ENCODE peak calls at places on chromosomes 3 and 15, in four cellular contexts. O is CD8-positive, alpha-beta T cell; U is body of pancreas; Q is uterus. C is an unnamed sample.

GRCh38 chr3:43523454-43524053 is 98.3 kb downstream of the ANO10 start:
- DNase-seq in O (no peak), U (no peak), Q (no peak), C (no peak)

GRCh38 chr3:37162501-37163245 is 11.7 kb downstream of the LRRFIP2 start:
- DNase-seq in O (no peak), U (no peak), Q (no peak), C (no peak)

GRCh38 chr15:98807262-98807661 is 158.9 kb downstream of the IGF1R start:
- DNase-seq in O (no peak), U (no peak), Q (no peak), C (no peak)

GRCh38 chr15:69141286-69141701 is 19.1 kb upstream of the GLCE start:
- DNase-seq in O (no peak), U (no peak), Q (no peak), C (no peak)

GRCh38 chr3:127999509-128000106 is 52.6 kb upstream of the SEC61A1 start:
- DNase-seq in O (no peak), U (no peak), Q (no peak), C (no peak)

GRCh38 chr3:118968111-118968510 is 66.5 kb downstream of the IGSF11 start:
- DNase-seq in O (no peak), U (no peak), Q (no peak), C (no peak)

GRCh38 chr3:65425880-65426279 is 612.8 kb downstream of the MAGI1 start:
- DNase-seq in O (no peak), U (no peak), Q (no peak), C (no peak)

GRCh38 chr3:47889001-47889757 is 86.2 kb downstream of the DHX30 start:
- DNase-seq in O (no peak), U (no peak), Q (no peak), C (no peak)

GRCh38 chr3:179098388-179099077 is 26.9 kb upstream of the ZMAT3 start:
- DNase-seq in O (no peak), U (no peak), Q (no peak), C (no peak)

GRCh38 chr3:157201648-157202278 is 41.8 kb upstream of the CCNL1 start:
- DNase-seq in O (no peak), U (no peak), Q (no peak), C (peak; percentile 10)

GRCh38 chr3:191721390-191721801 is 260.4 kb downstream of the PYDC2 start:
- DNase-seq in O (no peak), U (no peak), Q (no peak), C (no peak)

GRCh38 chr3:72996121-72996472 is 514 bp upstream of the PPP4R2 start:
- DNase-seq in O (no peak), U (peak; percentile 24), Q (no peak), C (peak; percentile 9)

GRCh38 chr3:27720899-27721716 is 1.0 kb downstream of the EOMES start:
- DNase-seq in O (no peak), U (no peak), Q (no peak), C (peak; percentile 35)

GRCh38 chr15:92683511-92683834 is 27.9 kb upstream of the FAM174B start:
- DNase-seq in O (no peak), U (peak; percentile 60), Q (peak; percentile 31), C (peak; percentile 60)

GRCh38 chr3:146256851-146257486 is 6.1 kb upstream of the PLSCR4 start:
- DNase-seq in O (no peak), U (no peak), Q (no peak), C (no peak)

GRCh38 chr3:14405120-14405885 is 2.9 kb downstream of the SLC6A6 start:
- DNase-seq in O (no peak), U (no peak), Q (peak; percentile 66), C (no peak)
- H3K4me1 ChIP-seq in O (peaks cover 29% of the 10 kb centered on the region), U (peaks cover 18% of the 10 kb centered on the region), Q (peaks cover 14% of the 10 kb centered on the region), C (peaks cover 10% of the 10 kb centered on the region)

DNA sequence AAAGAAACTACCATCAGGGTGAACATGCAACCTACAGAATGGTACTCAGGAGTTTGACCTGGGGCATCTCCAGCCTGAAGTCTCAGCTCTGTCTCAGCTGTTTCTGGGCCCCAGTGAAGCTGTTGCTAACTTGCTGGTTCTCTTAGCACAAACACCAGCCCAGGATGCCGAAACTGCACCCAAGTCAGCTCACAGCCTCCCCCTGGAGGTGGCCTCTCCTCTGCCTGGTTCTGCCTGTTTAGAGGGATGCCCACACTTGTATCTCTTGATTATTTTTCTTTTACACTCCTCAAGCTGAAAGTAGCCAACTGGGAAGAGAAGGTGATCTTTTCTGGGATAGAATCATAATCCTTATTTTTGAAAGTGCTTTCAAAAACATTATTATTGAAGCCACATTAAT is 289.0 kb upstream of the RASGRP1 start:
- DNase-seq in O (no peak), U (no peak), Q (no peak), C (peak; percentile 65)
- TF ChIP-seq CTCF in O (no peak), U (no peak), Q (no peak), C (peak; percentile 43)

GRCh38 chr3:4889896-4890295 is 89.3 kb upstream of the BHLHE40 start:
- DNase-seq in O (no peak), U (no peak), Q (no peak), C (no peak)
- H3K4me3 ChIP-seq in O (no peak overlapping the region), U (no peak overlapping the region), Q (no peak overlapping the region), C (no peak overlapping the region)

GRCh38 chr3:12660196-12660595 is 3.7 kb downstream of the RAF1 start:
- DNase-seq in O (no peak), U (no peak), Q (no peak), C (no peak)
- H3K4me1 ChIP-seq in O (peaks cover 43% of the 10 kb centered on the region), U (peaks cover 62% of the 10 kb centered on the region), Q (peaks cover 4% of the 10 kb centered on the region), C (peaks cover 24% of the 10 kb centered on the region)

DNA sequence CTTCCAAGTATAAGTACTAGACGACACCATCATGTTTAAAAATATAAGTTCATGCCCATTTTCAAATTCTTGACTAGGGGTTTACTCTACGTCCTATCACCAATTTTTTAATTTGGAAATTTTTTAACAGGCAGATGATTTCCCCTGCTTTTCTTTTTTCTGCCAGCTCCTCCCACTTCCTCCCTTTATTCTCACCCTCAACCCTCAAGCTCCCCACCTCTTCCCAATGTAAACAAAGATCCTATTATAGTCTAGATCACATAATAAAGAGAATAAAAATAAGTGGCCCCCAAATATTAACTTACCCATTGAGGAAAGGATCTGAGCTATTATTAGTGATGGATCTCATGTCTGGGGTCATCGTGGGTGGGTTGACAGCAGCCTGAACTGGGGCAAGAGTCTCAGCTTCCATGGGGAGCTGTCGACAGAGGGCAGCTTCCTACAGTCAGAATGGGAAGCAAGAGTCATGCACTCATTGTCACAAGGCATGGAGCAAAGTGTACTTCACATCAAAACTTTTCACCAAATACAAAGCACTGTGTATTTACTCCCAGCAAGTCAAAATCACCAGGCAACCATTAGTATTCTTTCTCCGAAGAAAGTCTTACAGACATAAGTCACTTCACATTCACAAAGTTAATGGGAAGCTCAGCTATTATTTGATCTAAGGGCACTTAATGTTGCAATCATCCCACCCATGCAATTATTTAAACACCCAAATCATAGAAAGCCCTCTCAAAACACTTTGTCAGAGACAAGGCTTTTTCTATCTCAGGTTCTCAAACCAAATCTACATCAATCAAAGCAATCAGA is 53.2 kb downstream of the TM4SF4 start:
- DNase-seq in O (no peak), U (no peak), Q (no peak), C (no peak)
- TF ChIP-seq CTCF in O (no peak), U (no peak), Q (peak; percentile 22), C (no peak)

GRCh38 chr3:86988235-86988634 is 2.7 kb downstream of the VGLL3 start:
- DNase-seq in O (no peak), U (no peak), Q (no peak), C (no peak)
- H3K4me3 ChIP-seq in O (no peak overlapping the region), U (no peak overlapping the region), Q (peak overlapping the region; percentile 4), C (no peak overlapping the region)

DNA sequence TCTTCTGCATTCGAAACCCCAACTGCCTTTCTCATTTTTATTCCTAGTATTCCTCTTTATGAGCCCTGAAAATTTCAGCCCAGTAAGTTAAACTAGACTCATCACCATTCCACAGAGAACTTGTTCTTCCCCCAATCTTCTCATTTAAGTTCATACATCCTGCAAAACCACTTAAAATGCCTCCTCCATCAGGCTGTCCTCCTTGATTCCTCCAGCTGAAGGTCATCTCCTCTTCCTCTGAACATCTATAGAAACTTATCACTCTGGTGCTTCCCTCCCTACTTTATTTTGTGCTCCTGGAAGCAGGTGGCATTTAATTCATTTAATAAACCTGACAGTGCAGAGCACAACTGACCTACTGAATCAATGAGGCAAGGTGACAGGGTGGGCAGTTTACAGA is 38.3 kb downstream of the VGLL4 start:
- DNase-seq in O (no peak), U (no peak), Q (no peak), C (no peak)
- H3K4me1 ChIP-seq in O (peaks cover 7% of the 10 kb centered on the region), U (peaks cover 51% of the 10 kb centered on the region), Q (peaks cover 17% of the 10 kb centered on the region), C (peaks cover 17% of the 10 kb centered on the region)

DNA sequence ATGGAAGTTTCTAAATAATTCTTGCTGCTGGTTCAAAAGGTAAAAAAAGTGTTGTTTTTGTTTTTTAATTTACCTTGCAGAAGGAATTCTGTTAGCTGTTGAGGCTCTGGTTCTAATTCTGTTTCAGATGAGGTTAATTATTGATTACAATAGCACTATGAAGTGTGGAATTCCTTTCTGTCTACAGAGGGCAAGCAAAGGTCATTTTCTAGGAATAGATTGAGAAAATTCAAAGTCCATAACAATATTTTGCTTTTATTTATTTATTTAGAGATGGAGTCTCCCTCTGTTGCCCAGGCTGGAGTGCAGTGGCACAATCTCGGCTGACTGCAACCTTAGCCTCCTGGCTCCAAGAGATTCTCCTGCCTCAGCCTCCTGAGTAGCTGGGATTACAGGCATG is 789.6 kb downstream of the GRM7 start:
- DNase-seq in O (no peak), U (no peak), Q (no peak), C (no peak)
- TF ChIP-seq CTCF in O (no peak), U (no peak), Q (no peak), C (no peak)

DNA sequence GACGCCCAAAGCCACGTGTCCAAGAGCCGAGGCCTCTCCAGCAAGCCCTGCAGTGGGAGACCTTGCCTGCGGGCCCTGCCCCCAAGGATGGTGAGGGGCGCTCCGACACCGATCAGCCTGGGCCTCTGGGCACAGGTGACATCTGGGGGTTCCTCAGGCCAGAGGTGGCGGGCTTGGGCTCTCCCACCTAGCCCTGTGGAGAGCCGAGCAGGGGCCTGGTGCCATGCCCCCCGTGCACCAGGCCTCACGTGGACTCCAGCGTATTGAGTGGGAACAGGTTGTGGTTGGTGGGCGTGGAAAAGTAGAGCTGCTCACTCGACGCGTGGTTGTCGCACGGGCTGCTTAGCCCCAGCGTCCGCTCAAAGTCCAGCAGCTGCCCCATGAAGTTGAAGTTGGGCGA is 5.8 kb downstream of the DUSP7 start:
- DNase-seq in O (no peak), U (no peak), Q (no peak), C (no peak)
- H3K4me3 ChIP-seq in O (no peak overlapping the region), U (no peak overlapping the region), Q (no peak overlapping the region), C (no peak overlapping the region)

GRCh38 chr3:194104041-194104751 is 31.8 kb upstream of the HES1 start:
- DNase-seq in O (no peak), U (no peak), Q (no peak), C (no peak)
- H3K4me1 ChIP-seq in O (peaks cover 11% of the 10 kb centered on the region), U (peaks cover 46% of the 10 kb centered on the region), Q (no peaks in the 10 kb centered on the region), C (peaks cover 53% of the 10 kb centered on the region)